ENCODE peak calls at places on chromosomes 6 and 20, in seven cellular contexts. U is neural crest cell; J is SK-MEL-5; B is esophagus muscularis mucosa; L is iPS DF 19.7; T is activated T-helper 1 cell treated with anti-CD3 and anti-CD28 coated beads, Interleukin-2, amount 50 U/mL, for 16 hours; G is stimulated activated CD4-positive, alpha-beta T cell treated with anti-CD3 and anti-CD28 coated beads, Interleukin-4, amount 100 ng/mL, for 24 hours. Q is an unnamed sample.

GRCh38 chr6:26032387-26033131 is 54.7 kb upstream of the HFE start:
- DNase-seq in U (no peak), J (peak), B (no peak), L (no peak), T (no peak), G (peak), Q (no peak)

GRCh38 chr6:131013495-131013894 is 49.5 kb downstream of the EPB41L2 start:
- DNase-seq in U (no peak), J (no peak), B (no peak), L (no peak), T (no peak), G (no peak), Q (no peak)

GRCh38 chr6:157238346-157238745 is 85.0 kb downstream of the TMEM242 start:
- DNase-seq in U (no peak), J (no peak), B (no peak), L (no peak), T (no peak), G (no peak), Q (no peak)

GRCh38 chr6:40359808-40360207 is 227.4 kb downstream of the LRFN2 start:
- DNase-seq in U (no peak), J (no peak), B (peak), L (peak), T (no peak), G (no peak), Q (no peak)

GRCh38 chr20:19642861-19643260 is 115.2 kb upstream of the RIN2 start:
- DNase-seq in U (no peak), J (no peak), B (no peak), L (no peak), T (no peak), G (no peak), Q (no peak)

GRCh38 chr6:106025655-106026054 is 60.5 kb upstream of the PRDM1 start:
- DNase-seq in U (no peak), J (no peak), B (no peak), L (no peak), T (no peak), G (no peak), Q (no peak)

GRCh38 chr6:2895072-2895471 is 8.0 kb downstream of the SERPINB9 start:
- DNase-seq in U (no peak), J (no peak), B (peak), L (no peak), T (no peak), G (no peak), Q (no peak)

GRCh38 chr6:46653439-46653942 is 716 bp downstream of the SLC25A27 start:
- DNase-seq in U (no peak), J (no peak), B (no peak), L (no peak), T (no peak), G (no peak), Q (no peak)

GRCh38 chr20:41205313-41205712 is 68.0 kb downstream of the PLCG1 start:
- DNase-seq in U (no peak), J (peak), B (no peak), L (no peak), T (no peak), G (no peak), Q (no peak)

GRCh38 chr20:31851240-31851955 is 6.0 kb upstream of the FOXS1 start:
- DNase-seq in U (no peak), J (no peak), B (no peak), L (no peak), T (no peak), G (no peak), Q (no peak)

GRCh38 chr6:56764081-56764566 is 121.4 kb upstream of the DST start:
- DNase-seq in U (no peak), J (peak), B (no peak), L (no peak), T (no peak), G (no peak), Q (no peak)

GRCh38 chr20:53343433-53343832 is 250.2 kb downstream of the ZNF217 start:
- DNase-seq in U (no peak), J (no peak), B (no peak), L (no peak), T (no peak), G (no peak), Q (no peak)

GRCh38 chr20:62804021-62804631 is 509 bp upstream of the OGFR start:
- DNase-seq in U (no peak), J (no peak), B (no peak), L (no peak), T (no peak), G (no peak), Q (no peak)

Q was measured in central memory CD8-positive, alpha-beta T cell.